ENCODE peak calls at places on chromosomes 6 and 20, in six cellular contexts. K, E, T, A, W and G are unnamed samples.

GRCh38 chr6:16135078-16135477 is 6.2 kb downstream of the MYLIP start:
- DNase-seq in K (no peak), E (no peak), T (no peak), A (no peak), W (no peak), G (no peak)

GRCh38 chr6:127471379-127472255 is 12.4 kb upstream of the KIAA0408 start:
- DNase-seq in K (no peak), E (no peak), T (no peak), A (no peak), W (no peak), G (no peak)

GRCh38 chr6:13638626-13639025 is 23.5 kb downstream of the NOL7 start:
- DNase-seq in K (no peak), E (no peak), T (peak; percentile 35), A (no peak), W (no peak), G (no peak)

GRCh38 chr6:155340464-155341129 is 26.3 kb upstream of the TFB1M start:
- DNase-seq in K (no peak), E (no peak), T (no peak), A (peak; percentile 10), W (peak; percentile 61), G (no peak)

GRCh38 chr6:17948725-17949124 is 38.7 kb downstream of the KIF13A start:
- DNase-seq in K (no peak), E (no peak), T (no peak), A (no peak), W (no peak), G (no peak)

GRCh38 chr6:110140650-110141049 is 38.8 kb downstream of the WASF1 start:
- DNase-seq in K (no peak), E (no peak), T (no peak), A (peak; percentile 13), W (no peak), G (no peak)

GRCh38 chr20:57705103-57705899 is 4.5 kb downstream of the PMEPA1 start:
- DNase-seq in K (no peak), E (no peak), T (no peak), A (no peak), W (peak; percentile 30), G (no peak)

GRCh38 chr6:15242937-15243614 is 2.8 kb upstream of the JARID2 start:
- DNase-seq in K (no peak), E (no peak), T (no peak), A (no peak), W (peak; percentile 31), G (no peak)

GRCh38 chr6:131979515-131980337 is 28.6 kb upstream of the CCN2 start:
- DNase-seq in K (no peak), E (no peak), T (no peak), A (peak; percentile 84), W (no peak), G (no peak)

GRCh38 chr20:50558483-50558925 is 48.3 kb downstream of the PTPN1 start:
- DNase-seq in K (no peak), E (no peak), T (no peak), A (no peak), W (no peak), G (no peak)

GRCh38 chr6:56247654-56248122 is 308 bp upstream of the COL21A1 start:
- DNase-seq in K (no peak), E (no peak), T (no peak), A (no peak), W (no peak), G (no peak)

GRCh38 chr6:4486543-4487319 is 289.5 kb upstream of the CDYL start:
- DNase-seq in K (no peak), E (no peak), T (no peak), A (no peak), W (no peak), G (no peak)

GRCh38 chr6:157558487-157559200 is 177.7 kb downstream of the ZDHHC14 start:
- DNase-seq in K (no peak), E (no peak), T (no peak), A (no peak), W (peak; percentile 52), G (no peak)

GRCh38 chr6:34341481-34341971 is 50.9 kb downstream of the NUDT3 start:
- DNase-seq in K (no peak), E (no peak), T (no peak), A (no peak), W (no peak), G (no peak)

GRCh38 chr6:72624557-72625160 is 2.8 kb downstream of the KCNQ5 start:
- DNase-seq in K (no peak), E (no peak), T (no peak), A (no peak), W (peak; percentile 39), G (no peak)

GRCh38 chr6:118886641-118887040 is 7.3 kb upstream of the ASF1A start:
- DNase-seq in K (no peak), E (no peak), T (no peak), A (no peak), W (no peak), G (no peak)

GRCh38 chr20:24694157-24694726 is 224.8 kb downstream of the SYNDIG1 start:
- DNase-seq in K (no peak), E (no peak), T (peak; percentile 12), A (no peak), W (no peak), G (no peak)

GRCh38 chr6:4817551-4817950 is 41.3 kb downstream of the CDYL start:
- DNase-seq in K (no peak), E (no peak), T (no peak), A (no peak), W (no peak), G (no peak)

GRCh38 chr6:146041282-146041681 is 12.4 kb downstream of the GRM1 start:
- DNase-seq in K (no peak), E (no peak), T (no peak), A (no peak), W (peak; percentile 70), G (no peak)

GRCh38 chr20:50932881-50933280 is 1.6 kb upstream of the ADNP start:
- DNase-seq in K (no peak), E (no peak), T (no peak), A (no peak), W (no peak), G (no peak)

GRCh38 chr6:29907637-29908340 is 34.5 kb upstream of the HLA-A start:
- DNase-seq in K (no peak), E (no peak), T (no peak), A (no peak), W (no peak), G (no peak)

GRCh38 chr6:162727347-162728176 is at the start of the genes PACRG and PRKN:
- DNase-seq in K (peak; percentile 100), E (peak; percentile 98), T (peak; percentile 99), A (peak; percentile 77), W (peak; percentile 100), G (peak; percentile 100)

GRCh38 chr6:21559238-21559637 is 34.3 kb upstream of the SOX4 start:
- DNase-seq in K (no peak), E (no peak), T (no peak), A (no peak), W (no peak), G (no peak)

DNA sequence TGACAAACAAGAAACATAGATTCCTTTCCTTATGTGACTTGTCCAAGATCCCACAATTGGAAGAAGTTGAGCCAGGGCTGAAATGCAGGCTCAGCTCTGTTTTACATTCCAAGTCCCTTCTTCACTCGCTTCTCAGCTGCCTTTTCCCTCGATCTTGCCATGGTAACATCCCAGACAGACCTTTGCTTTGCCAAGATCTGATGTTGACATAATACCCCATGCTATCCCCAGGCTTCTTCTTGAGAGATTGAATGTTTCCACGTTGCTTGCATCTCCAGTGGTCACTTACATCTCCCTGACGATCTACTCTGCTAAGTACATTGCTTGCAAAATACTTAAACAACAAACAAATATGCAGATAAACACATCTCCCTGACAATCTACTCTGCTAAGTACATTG is 63.5 kb downstream of the TBXT start:
- DNase-seq in K (no peak), E (no peak), T (no peak), A (peak; percentile 13), W (no peak), G (no peak)
- H3K27me3 ChIP-seq in K (no peaks in the 10 kb centered on the region), E (no peaks in the 10 kb centered on the region), T (no peaks in the 10 kb centered on the region), A (peaks cover 8% of the 10 kb centered on the region), W (no peaks in the 10 kb centered on the region), G (no peaks in the 10 kb centered on the region)

DNA sequence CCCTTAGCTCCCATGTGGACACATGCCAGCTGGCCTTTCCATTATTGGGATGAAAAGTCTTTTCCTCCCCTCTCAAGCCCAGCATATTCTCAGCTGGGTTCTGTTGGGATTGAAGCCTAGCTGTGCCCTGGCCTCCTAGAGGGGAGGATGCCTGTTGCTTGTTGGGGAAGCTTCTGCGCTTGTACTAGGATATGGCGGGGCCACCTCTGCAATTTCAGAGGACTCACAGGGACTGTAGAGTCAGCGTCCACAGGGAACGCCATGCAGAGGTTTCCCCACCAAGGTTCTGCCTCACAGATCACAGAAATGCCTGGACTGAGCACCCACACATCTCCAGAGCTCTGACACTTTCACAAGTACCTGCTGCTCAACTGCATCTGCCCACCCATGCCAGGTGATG is 288.7 kb upstream of the FOXQ1 start:
- DNase-seq in K (no peak), E (no peak), T (no peak), A (no peak), W (no peak), G (no peak)
- H3K27me3 ChIP-seq in K (no peaks in the 10 kb centered on the region), E (peaks cover 7% of the 10 kb centered on the region), T (no peaks in the 10 kb centered on the region), A (no peaks in the 10 kb centered on the region), W (peaks cover 7% of the 10 kb centered on the region), G (no peaks in the 10 kb centered on the region)

GRCh38 chr6:28165566-28165965 is 23.9 kb downstream of the ZKSCAN8 start:
- DNase-seq in K (no peak), E (no peak), T (no peak), A (no peak), W (no peak), G (no peak)

GRCh38 chr6:28167068-28167467 is 25.4 kb downstream of the ZKSCAN8 start:
- DNase-seq in K (no peak), E (no peak), T (no peak), A (peak; percentile 13), W (no peak), G (no peak)

GRCh38 chr6:28172006-28172405 is 30.3 kb downstream of the ZKSCAN8 start:
- DNase-seq in K (no peak), E (no peak), T (no peak), A (no peak), W (no peak), G (no peak)

GRCh38 chr6:28171271-28171670 is 29.6 kb downstream of the ZKSCAN8 start:
- DNase-seq in K (no peak), E (no peak), T (no peak), A (no peak), W (no peak), G (no peak)

GRCh38 chr6:28167926-28168325 is 26.2 kb downstream of the ZKSCAN8 start:
- DNase-seq in K (no peak), E (no peak), T (no peak), A (no peak), W (no peak), G (no peak)
- H3K27me3 ChIP-seq in K (no peaks in the 10 kb centered on the region), E (no peaks in the 10 kb centered on the region), T (no peaks in the 10 kb centered on the region), A (no peaks in the 10 kb centered on the region), W (peaks cover 35% of the 10 kb centered on the region), G (no peaks in the 10 kb centered on the region)

DNA sequence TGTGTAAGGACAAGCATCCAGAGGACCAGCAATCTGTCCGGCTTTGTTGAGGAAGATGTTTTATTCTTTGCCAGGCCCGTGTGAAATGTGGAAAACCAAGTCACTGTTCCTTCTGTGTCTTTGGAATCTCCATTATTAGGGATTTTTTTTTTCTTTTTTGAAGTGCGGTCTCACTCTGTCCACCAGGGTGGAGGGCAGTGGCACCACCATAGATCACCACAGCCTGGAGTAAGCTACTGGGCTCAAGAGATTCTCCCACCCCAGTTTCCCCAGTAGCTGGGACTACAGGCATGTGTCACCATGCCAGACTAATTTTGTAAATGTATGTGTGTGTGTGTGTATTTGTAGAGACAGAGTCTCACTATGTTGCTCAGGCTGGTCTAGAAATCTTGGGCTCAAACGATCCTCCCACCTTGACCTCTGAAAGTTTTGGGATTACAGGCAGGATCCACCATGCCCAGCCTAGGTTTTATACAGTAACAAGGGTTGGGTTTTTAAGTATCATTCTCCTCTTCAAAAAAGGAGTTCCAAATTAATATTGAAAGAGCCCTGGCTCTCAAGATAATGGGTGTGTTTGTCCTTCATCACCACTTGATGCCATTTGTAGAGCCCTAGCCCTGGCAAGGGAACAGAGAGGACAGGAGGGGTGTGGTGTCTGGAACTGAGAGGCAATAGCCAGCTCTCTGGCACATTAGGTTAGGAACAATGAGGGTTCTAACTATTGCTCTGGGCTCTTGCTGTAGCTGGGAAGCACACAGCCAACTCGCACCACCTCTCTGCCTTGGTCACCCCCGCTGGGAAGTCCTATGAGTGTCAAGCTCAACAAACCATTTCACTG is 3.1 kb downstream of the LAMP5 start:
- DNase-seq in K (no peak), E (no peak), T (peak; percentile 37), A (no peak), W (no peak), G (no peak)
- H3K27me3 ChIP-seq in K (no peaks in the 10 kb centered on the region), E (peaks cover 19% of the 10 kb centered on the region), T (no peaks in the 10 kb centered on the region), A (peaks cover 57% of the 10 kb centered on the region), W (peaks cover 73% of the 10 kb centered on the region), G (no peaks in the 10 kb centered on the region)